ENCODE peak calls at places on chromosomes 11 and 22, in seven cellular contexts. L, A, K, Z, R, D and F are unnamed samples.

GRCh38 chr22:18906896-18907295 is 776 bp downstream of the DGCR6 start:
- DNase-seq in L (no peak), A (no peak), K (no peak), Z (no peak), R (no peak), D (no peak), F (no peak)

GRCh38 chr11:2272241-2272945 is 2.0 kb upstream of the ASCL2 start:
- DNase-seq in L (no peak), A (no peak), K (no peak), Z (no peak), R (no peak), D (no peak), F (no peak)

GRCh38 chr22:31329029-31329428 is 17.1 kb downstream of the PATZ1 start:
- DNase-seq in L (no peak), A (no peak), K (no peak), Z (no peak), R (no peak), D (no peak), F (no peak)

GRCh38 chr11:71103266-71103665 is 149.1 kb downstream of the SHANK2 start:
- DNase-seq in L (no peak), A (no peak), K (no peak), Z (no peak), R (no peak), D (no peak), F (no peak)

GRCh38 chr11:71355266-71355665 is 92.9 kb downstream of the DHCR7 start:
- DNase-seq in L (no peak), A (no peak), K (no peak), Z (no peak), R (no peak), D (peak), F (no peak)

GRCh38 chr11:64339754-64340408 is at the start of gene CCDC88B:
- DNase-seq in L (peak), A (no peak), K (peak), Z (peak), R (peak), D (no peak), F (peak)

GRCh38 chr11:27705873-27706820 is 5.9 kb upstream of the BDNF start:
- DNase-seq in L (peak), A (no peak), K (no peak), Z (no peak), R (peak), D (peak), F (peak)

GRCh38 chr11:78835646-78836045 is 261.0 kb upstream of the NARS2 start:
- DNase-seq in L (no peak), A (no peak), K (no peak), Z (no peak), R (no peak), D (no peak), F (no peak)

GRCh38 chr11:126891556-126892217 is 108.9 kb downstream of the KIRREL3 start:
- DNase-seq in L (no peak), A (no peak), K (no peak), Z (no peak), R (no peak), D (peak), F (no peak)

GRCh38 chr11:127653071-127653470 is 652.5 kb upstream of the KIRREL3 start:
- DNase-seq in L (no peak), A (no peak), K (no peak), Z (no peak), R (no peak), D (no peak), F (no peak)

GRCh38 chr11:116882386-116882785 is 45.0 kb upstream of the APOA1 start:
- DNase-seq in L (no peak), A (peak), K (no peak), Z (no peak), R (no peak), D (peak), F (no peak)

GRCh38 chr22:31229402-31230140 is 17.5 kb downstream of the LIMK2 start:
- DNase-seq in L (no peak), A (no peak), K (no peak), Z (no peak), R (peak), D (peak), F (no peak)

GRCh38 chr11:64206457-64207246 is at the start of gene FERMT3:
- DNase-seq in L (peak), A (no peak), K (peak), Z (peak), R (peak), D (no peak), F (peak)

GRCh38 chr11:131924446-131925240 is 554.2 kb downstream of the NTM start:
- DNase-seq in L (no peak), A (no peak), K (no peak), Z (no peak), R (no peak), D (peak), F (no peak)

GRCh38 chr11:27786331-27786730 is 86.1 kb upstream of the BDNF start:
- DNase-seq in L (no peak), A (no peak), K (no peak), Z (no peak), R (no peak), D (peak), F (no peak)

GRCh38 chr11:62464655-62465054 is 45.8 kb downstream of the SCGB1A1 start:
- DNase-seq in L (no peak), A (no peak), K (no peak), Z (no peak), R (no peak), D (no peak), F (peak)

GRCh38 chr11:118911880-118912741 is 13.6 kb downstream of the BCL9L start:
- DNase-seq in L (no peak), A (peak), K (peak), Z (peak), R (no peak), D (peak), F (no peak)

GRCh38 chr11:35103366-35104194 is 35.4 kb upstream of the CD44 start:
- DNase-seq in L (no peak), A (no peak), K (no peak), Z (no peak), R (no peak), D (peak), F (no peak)

GRCh38 chr22:49400136-49400865 is 427.4 kb downstream of the BRD1 start:
- DNase-seq in L (no peak), A (no peak), K (no peak), Z (no peak), R (no peak), D (no peak), F (no peak)

GRCh38 chr11:68974421-68975194 is 6.2 kb downstream of the MRGPRD start:
- DNase-seq in L (no peak), A (no peak), K (no peak), Z (no peak), R (peak), D (no peak), F (peak)

GRCh38 chr22:18968011-18968749 is 32.1 kb upstream of the PRODH start:
- DNase-seq in L (no peak), A (no peak), K (no peak), Z (no peak), R (no peak), D (peak), F (no peak)

GRCh38 chr11:1629326-1630185 is at the start of gene KRTAP5-5:
- DNase-seq in L (no peak), A (no peak), K (no peak), Z (no peak), R (no peak), D (no peak), F (no peak)

GRCh38 chr11:41842673-41843072 is 383.2 kb upstream of the LRRC4C start:
- DNase-seq in L (no peak), A (no peak), K (no peak), Z (no peak), R (no peak), D (no peak), F (no peak)

GRCh38 chr22:33455036-33455435 is 396.9 kb upstream of the SYN3 start:
- DNase-seq in L (no peak), A (no peak), K (no peak), Z (no peak), R (no peak), D (no peak), F (no peak)

GRCh38 chr22:48941903-48942625 is 885.6 kb downstream of the BRD1 start:
- DNase-seq in L (no peak), A (no peak), K (no peak), Z (no peak), R (no peak), D (no peak), F (no peak)

GRCh38 chr22:23816552-23816976 is 22.2 kb downstream of the DERL3 start:
- DNase-seq in L (no peak), A (no peak), K (no peak), Z (no peak), R (no peak), D (peak), F (no peak)

GRCh38 chr11:70272009-70272408 is 1.5 kb downstream of the PPFIA1 start:
- DNase-seq in L (no peak), A (no peak), K (no peak), Z (no peak), R (no peak), D (no peak), F (no peak)

GRCh38 chr11:12413141-12414055 is 36.0 kb downstream of the PARVA start:
- DNase-seq in L (no peak), A (no peak), K (no peak), Z (no peak), R (no peak), D (no peak), F (no peak)

GRCh38 chr11:88246680-88247079 is 71.4 kb upstream of the RAB38 start:
- DNase-seq in L (no peak), A (peak), K (no peak), Z (no peak), R (no peak), D (peak), F (no peak)

GRCh38 chr11:68031136-68031459 is 617 bp downstream of the NDUFS8 start:
- DNase-seq in L (no peak), A (no peak), K (no peak), Z (no peak), R (no peak), D (peak), F (no peak)

GRCh38 chr11:106410902-106411301 is 333.4 kb downstream of the AASDHPPT start:
- DNase-seq in L (no peak), A (no peak), K (no peak), Z (no peak), R (no peak), D (no peak), F (no peak)

GRCh38 chr11:21121991-21122390 is 452.6 kb downstream of the NELL1 start:
- DNase-seq in L (no peak), A (no peak), K (no peak), Z (no peak), R (no peak), D (no peak), F (no peak)

GRCh38 chr11:82682003-82682751 is 51.5 kb downstream of the FAM181B start:
- DNase-seq in L (peak), A (peak), K (no peak), Z (no peak), R (peak), D (peak), F (peak)

GRCh38 chr22:39703890-39704658 is 133.5 kb downstream of the CACNA1I start:
- DNase-seq in L (no peak), A (no peak), K (no peak), Z (no peak), R (no peak), D (no peak), F (no peak)

GRCh38 chr11:95734009-95734572 is 55.5 kb downstream of the FAM76B start:
- DNase-seq in L (no peak), A (no peak), K (no peak), Z (no peak), R (no peak), D (no peak), F (peak)

GRCh38 chr22:46379301-46379930 is 43.9 kb downstream of the TRMU start:
- DNase-seq in L (no peak), A (no peak), K (no peak), Z (no peak), R (no peak), D (no peak), F (no peak)